ENCODE peak calls at places on chromosomes 11 and 22, in five cellular contexts. One of them, this sample, is unnamed.

GRCh38 chr22:37024339-37025157 is 5.0 kb downstream of the MPST start:
- DNase-seq in fibroblast of lung: no peak
- DNase-seq in GM23338: no peak
- DNase-seq in GM23248: no peak
- DNase-seq in hepatocyte: no peak
- DNase-seq in this sample: no peak

GRCh38 chr11:68956142-68956541 is 24.6 kb downstream of the MRGPRD start:
- DNase-seq in fibroblast of lung: no peak
- DNase-seq in GM23338: peak; percentile 64
- DNase-seq in GM23248: peak; percentile 25
- DNase-seq in hepatocyte: no peak
- DNase-seq in this sample: peak; percentile 47

GRCh38 chr22:50282361-50283144 is 12.4 kb upstream of the MAPK11 start:
- DNase-seq in fibroblast of lung: peak; percentile 48
- DNase-seq in GM23338: no peak
- DNase-seq in GM23248: peak; percentile 74
- DNase-seq in hepatocyte: peak; percentile 89
- DNase-seq in this sample: peak; percentile 55

GRCh38 chr22:25067851-25068421 is 115.4 kb downstream of the KIAA1671 start:
- DNase-seq in fibroblast of lung: no peak
- DNase-seq in GM23338: no peak
- DNase-seq in GM23248: peak; percentile 32
- DNase-seq in hepatocyte: no peak
- DNase-seq in this sample: no peak

GRCh38 chr11:84788220-84788619 is 838.9 kb downstream of the DLG2 start:
- DNase-seq in fibroblast of lung: no peak
- DNase-seq in GM23338: no peak
- DNase-seq in GM23248: no peak
- DNase-seq in hepatocyte: no peak
- DNase-seq in this sample: no peak

GRCh38 chr22:31136711-31137110 is 3.6 kb downstream of the PLA2G3 start:
- DNase-seq in fibroblast of lung: no peak
- DNase-seq in GM23338: no peak
- DNase-seq in GM23248: no peak
- DNase-seq in hepatocyte: no peak
- DNase-seq in this sample: no peak

GRCh38 chr22:38129021-38129420 is 18.5 kb upstream of the BAIAP2L2 start:
- DNase-seq in fibroblast of lung: no peak
- DNase-seq in GM23338: no peak
- DNase-seq in GM23248: no peak
- DNase-seq in hepatocyte: peak; percentile 3
- DNase-seq in this sample: no peak

GRCh38 chr11:38046571-38047135 is 1448.6 kb upstream of the RAG2 start:
- DNase-seq in fibroblast of lung: no peak
- DNase-seq in GM23338: peak; percentile 6
- DNase-seq in GM23248: no peak
- DNase-seq in hepatocyte: no peak
- DNase-seq in this sample: no peak

GRCh38 chr11:127625402-127625801 is 624.8 kb upstream of the KIRREL3 start:
- DNase-seq in fibroblast of lung: no peak
- DNase-seq in GM23338: no peak
- DNase-seq in GM23248: no peak
- DNase-seq in hepatocyte: no peak
- DNase-seq in this sample: no peak

GRCh38 chr11:125465701-125466100 is 30.4 kb downstream of the FEZ1 start:
- DNase-seq in fibroblast of lung: no peak
- DNase-seq in GM23338: no peak
- DNase-seq in GM23248: no peak
- DNase-seq in hepatocyte: no peak
- DNase-seq in this sample: no peak

GRCh38 chr22:37197451-37198289 is 9.6 kb upstream of the C1QTNF6 start:
- DNase-seq in fibroblast of lung: no peak
- DNase-seq in GM23338: no peak
- DNase-seq in GM23248: peak; percentile 89
- DNase-seq in hepatocyte: peak; percentile 79
- DNase-seq in this sample: no peak

GRCh38 chr11:112785104-112785503 is 176.1 kb upstream of the NCAM1 start:
- DNase-seq in fibroblast of lung: no peak
- DNase-seq in GM23338: no peak
- DNase-seq in GM23248: peak; percentile 67
- DNase-seq in hepatocyte: no peak
- DNase-seq in this sample: peak; percentile 82

GRCh38 chr11:129434641-129435498 is 59.2 kb downstream of the BARX2 start:
- DNase-seq in fibroblast of lung: no peak
- DNase-seq in GM23338: no peak
- DNase-seq in GM23248: no peak
- DNase-seq in hepatocyte: no peak
- DNase-seq in this sample: no peak

GRCh38 chr11:20668844-20669832 is at the start of gene NELL1:
- DNase-seq in fibroblast of lung: no peak
- DNase-seq in GM23338: peak; percentile 68
- DNase-seq in GM23248: no peak
- DNase-seq in hepatocyte: peak; percentile 42
- DNase-seq in this sample: peak; percentile 21
- TF ChIP-seq EZH2 in fibroblast of lung: peak; percentile 72
- TF ChIP-seq EZH2 in GM23338: peak; percentile 63
- TF ChIP-seq EZH2 in GM23248: peak; percentile 68
- TF ChIP-seq EZH2 in hepatocyte: peak; percentile 69
- TF ChIP-seq EZH2 in this sample: no peak

DNA sequence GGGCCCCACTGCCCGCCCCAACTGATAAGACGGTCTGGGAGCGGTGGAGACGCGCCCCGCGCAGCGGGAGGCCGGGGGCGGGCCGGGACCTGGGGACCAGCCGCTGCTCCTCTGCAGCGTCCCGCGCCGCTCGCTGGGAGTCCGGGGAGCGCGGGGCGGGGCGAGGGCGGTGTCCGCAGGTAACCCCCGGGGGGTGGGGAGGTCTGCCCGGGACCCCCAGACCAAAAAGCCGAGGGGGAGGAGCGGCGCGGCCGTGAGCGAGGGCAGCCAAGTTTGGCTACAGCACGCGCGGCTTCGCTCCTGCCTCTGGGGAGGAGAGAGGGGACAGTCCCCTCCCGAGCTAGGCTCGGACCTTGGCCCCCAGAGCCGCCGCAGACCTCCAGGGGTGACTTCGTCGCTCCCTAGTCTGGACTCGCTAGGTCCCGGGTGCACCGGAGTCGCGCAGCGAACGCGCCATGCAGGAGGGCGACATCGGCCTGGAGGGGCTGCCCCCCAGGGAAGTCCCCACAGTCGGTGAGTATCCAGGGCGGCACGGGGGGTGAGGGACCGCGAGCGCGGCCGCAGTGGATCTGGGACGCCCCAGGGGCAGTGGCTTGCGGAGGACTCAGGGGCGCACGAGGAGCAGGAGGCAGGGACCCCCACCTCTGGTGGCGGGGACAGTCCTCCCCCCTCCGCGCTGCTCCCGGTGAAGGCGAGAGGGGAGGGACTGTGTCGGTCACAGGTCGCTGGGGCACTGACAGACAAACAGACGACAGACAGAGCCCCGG is 92.3 kb upstream of the ANO1 start:
- DNase-seq in fibroblast of lung: no peak
- DNase-seq in GM23338: peak; percentile 39
- DNase-seq in GM23248: peak; percentile 11
- DNase-seq in hepatocyte: peak; percentile 45
- DNase-seq in this sample: no peak
- TF ChIP-seq EZH2 in fibroblast of lung: peak; percentile 69
- TF ChIP-seq EZH2 in GM23338: peak; percentile 43
- TF ChIP-seq EZH2 in GM23248: peak; percentile 59
- TF ChIP-seq EZH2 in hepatocyte: no peak
- TF ChIP-seq EZH2 in this sample: peak; percentile 86

GRCh38 chr11:65786786-65787636 is at the start of gene OVOL1:
- DNase-seq in fibroblast of lung: no peak
- DNase-seq in GM23338: peak; percentile 87
- DNase-seq in GM23248: no peak
- DNase-seq in hepatocyte: peak; percentile 90
- DNase-seq in this sample: no peak
- TF ChIP-seq EZH2 in fibroblast of lung: peak; percentile 99
- TF ChIP-seq EZH2 in GM23338: peak; percentile 76
- TF ChIP-seq EZH2 in GM23248: peak; percentile 56
- TF ChIP-seq EZH2 in hepatocyte: no peak
- TF ChIP-seq EZH2 in this sample: peak; percentile 95

DNA sequence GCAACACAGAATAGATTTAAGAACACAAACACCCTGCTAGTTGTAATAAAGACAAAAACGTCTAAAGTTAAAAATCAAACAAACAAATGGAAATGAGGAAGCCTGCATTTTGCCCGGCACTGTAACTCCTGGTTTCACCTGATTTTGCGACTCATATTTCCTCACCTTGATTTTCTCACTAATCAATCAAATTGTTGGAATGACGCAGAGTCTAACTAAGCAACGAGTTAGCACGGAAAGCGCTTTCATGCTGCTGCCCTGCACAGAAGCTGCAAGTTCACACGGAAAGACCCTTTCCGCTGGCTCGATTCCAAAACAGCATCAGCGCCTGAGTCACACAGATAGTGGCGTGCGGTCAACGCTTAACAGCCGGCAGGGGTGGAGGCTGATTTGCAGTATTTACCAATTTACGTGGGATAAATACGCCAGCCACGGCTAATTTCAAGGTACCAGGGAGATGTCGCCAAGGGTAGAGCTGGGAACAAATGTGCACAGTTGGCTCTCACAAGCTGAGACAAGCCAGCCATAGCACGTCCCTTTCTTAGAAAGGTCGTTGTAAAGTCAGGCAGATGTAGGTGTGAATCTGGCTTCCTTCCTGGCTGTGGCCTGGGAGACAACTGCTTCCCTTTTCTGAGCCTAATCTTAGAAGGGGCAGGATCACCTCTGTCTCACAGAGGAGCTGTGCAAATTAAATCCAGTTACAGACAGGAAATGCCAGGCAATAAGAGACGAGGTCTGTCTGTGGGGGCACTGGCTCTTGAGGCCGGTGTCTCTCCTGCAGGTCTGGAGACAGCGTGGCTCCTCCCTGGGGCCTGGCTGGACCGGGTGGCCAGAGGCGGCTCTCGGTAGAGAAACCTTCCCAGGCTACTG is 76.9 kb upstream of the TTLL12 start:
- DNase-seq in fibroblast of lung: peak; percentile 73
- DNase-seq in GM23338: no peak
- DNase-seq in GM23248: peak; percentile 70
- DNase-seq in hepatocyte: peak; percentile 84
- DNase-seq in this sample: peak; percentile 69
- TF ChIP-seq EZH2 in fibroblast of lung: no peak
- TF ChIP-seq EZH2 in GM23338: no peak
- TF ChIP-seq EZH2 in GM23248: no peak
- TF ChIP-seq EZH2 in hepatocyte: no peak
- TF ChIP-seq EZH2 in this sample: no peak

GRCh38 chr11:13276852-13277718 is 505 bp upstream of the BMAL1 start:
- DNase-seq in fibroblast of lung: peak; percentile 98
- DNase-seq in GM23338: peak; percentile 96
- DNase-seq in GM23248: peak; percentile 99
- DNase-seq in hepatocyte: peak; percentile 98
- DNase-seq in this sample: peak; percentile 97
- TF ChIP-seq EZH2 in fibroblast of lung: peak; percentile 71
- TF ChIP-seq EZH2 in GM23338: peak; percentile 17
- TF ChIP-seq EZH2 in GM23248: no peak
- TF ChIP-seq EZH2 in hepatocyte: no peak
- TF ChIP-seq EZH2 in this sample: no peak

DNA sequence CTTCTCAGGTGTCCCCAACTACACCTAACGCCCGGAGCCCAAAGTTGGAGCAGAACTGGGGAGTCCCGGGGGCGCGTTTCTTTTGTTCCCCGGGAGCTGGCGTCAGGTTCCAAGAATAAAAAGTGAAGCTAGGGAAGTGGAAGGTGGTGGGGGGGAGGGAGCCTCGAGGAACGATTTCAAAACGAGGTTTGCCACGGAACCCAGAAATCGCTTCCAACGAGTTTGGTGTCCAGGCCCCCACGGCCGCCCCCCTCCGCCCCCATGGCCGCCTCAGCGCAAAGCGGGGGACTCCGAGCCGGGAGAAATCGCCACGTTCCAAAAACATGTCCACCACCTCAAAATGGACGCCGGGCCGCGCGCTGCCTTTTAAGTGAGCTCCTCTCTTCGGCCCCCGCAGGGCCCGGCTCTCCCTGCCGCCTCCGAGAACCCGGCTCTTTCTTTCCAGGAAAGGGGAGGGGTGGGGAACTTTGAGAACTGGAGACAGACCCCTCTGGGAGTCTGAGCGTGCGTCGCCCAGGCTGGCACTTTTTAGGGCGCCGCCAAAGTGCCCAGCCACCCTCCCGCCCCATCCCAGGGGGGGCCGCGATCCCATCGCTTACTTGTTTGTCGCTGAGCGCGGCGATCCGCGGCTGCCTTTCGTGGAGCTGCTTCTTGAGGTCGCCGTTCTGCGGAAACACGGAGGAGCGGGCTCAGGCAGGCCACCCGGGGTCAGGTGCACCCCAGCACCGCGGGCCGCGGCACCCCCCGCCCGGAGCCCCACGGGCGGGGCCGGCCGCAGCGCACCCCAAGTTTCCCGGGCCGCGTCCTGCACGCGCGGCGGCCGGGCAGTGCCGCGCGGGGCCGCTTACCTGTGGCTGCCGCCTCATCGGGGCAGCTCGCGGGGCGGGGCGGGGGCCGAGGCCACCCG is 1.6 kb downstream of the PHF21B start:
- DNase-seq in fibroblast of lung: peak; percentile 12
- DNase-seq in GM23338: peak; percentile 82
- DNase-seq in GM23248: peak; percentile 18
- DNase-seq in hepatocyte: peak; percentile 25
- DNase-seq in this sample: peak; percentile 61
- TF ChIP-seq EZH2 in fibroblast of lung: no peak
- TF ChIP-seq EZH2 in GM23338: no peak
- TF ChIP-seq EZH2 in GM23248: peak; percentile 59
- TF ChIP-seq EZH2 in hepatocyte: no peak
- TF ChIP-seq EZH2 in this sample: no peak

DNA sequence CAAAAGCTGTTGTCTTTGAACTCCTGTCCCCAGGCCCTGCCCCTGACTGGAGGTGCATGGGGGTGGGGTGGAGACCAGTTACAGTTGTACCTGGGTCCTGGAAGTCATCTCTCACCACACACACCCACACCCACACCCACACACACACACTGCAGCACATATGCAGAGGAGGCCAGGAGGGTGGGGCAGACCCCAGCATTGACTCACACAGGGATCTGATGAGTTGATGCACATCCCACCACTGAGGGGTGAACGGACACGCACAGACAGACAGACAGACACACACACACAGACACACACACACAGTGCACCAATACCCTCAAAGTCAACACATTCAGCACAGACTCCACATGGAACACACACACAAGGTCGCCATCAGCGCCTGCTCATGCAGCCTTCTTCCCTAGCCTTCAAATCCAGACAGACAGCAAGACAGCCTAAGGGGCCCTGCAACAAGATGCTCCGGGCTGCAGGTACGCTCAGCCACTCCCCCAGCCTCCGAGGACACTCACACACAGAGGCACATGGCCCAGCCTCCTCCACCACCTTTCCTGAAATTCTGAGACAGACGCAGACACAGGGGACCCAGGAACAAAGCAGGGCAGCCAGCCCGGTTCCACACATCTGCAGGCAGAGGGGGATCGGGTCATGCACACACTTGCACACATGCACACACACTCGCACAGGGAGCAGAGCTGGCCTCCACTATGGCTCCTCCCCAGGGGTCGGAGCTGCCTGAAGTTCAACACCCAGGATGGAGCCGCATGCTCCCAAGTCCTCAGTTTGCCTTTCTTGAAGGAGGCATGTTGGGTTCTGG is 26.5 kb downstream of the SYT7 start:
- DNase-seq in fibroblast of lung: no peak
- DNase-seq in GM23338: no peak
- DNase-seq in GM23248: no peak
- DNase-seq in hepatocyte: no peak
- DNase-seq in this sample: no peak
- TF ChIP-seq EZH2 in fibroblast of lung: peak; percentile 66
- TF ChIP-seq EZH2 in GM23338: no peak
- TF ChIP-seq EZH2 in GM23248: no peak
- TF ChIP-seq EZH2 in hepatocyte: no peak
- TF ChIP-seq EZH2 in this sample: no peak

This sample was measured in A673.